ENCODE peak calls at places on chromosome 4, in seven cellular contexts. R, E, C, P, T, L and N are unnamed samples.

GRCh38 chr4:169952236-169953088 is 73.7 kb downstream of the MFAP3L start:
- DNase-seq in R (peak), E (no peak), C (no peak), P (no peak), T (no peak), L (no peak), N (no peak)

GRCh38 chr4:159269143-159269542 is 166.3 kb downstream of the RAPGEF2 start:
- DNase-seq in R (no peak), E (no peak), C (no peak), P (peak), T (no peak), L (no peak), N (no peak)

GRCh38 chr4:107854326-107855030 is 29.7 kb downstream of the SGMS2 start:
- DNase-seq in R (no peak), E (peak), C (peak), P (no peak), T (peak), L (no peak), N (no peak)

GRCh38 chr4:39205000-39205399 is 22.7 kb downstream of the WDR19 start:
- DNase-seq in R (no peak), E (no peak), C (no peak), P (peak), T (no peak), L (no peak), N (no peak)

GRCh38 chr4:15754323-15754722 is 23.8 kb upstream of the CD38 start:
- DNase-seq in R (no peak), E (no peak), C (peak), P (no peak), T (peak), L (peak), N (no peak)

GRCh38 chr4:77599378-77599777 is 6.2 kb upstream of the CXCL13 start:
- DNase-seq in R (no peak), E (no peak), C (peak), P (peak), T (peak), L (no peak), N (no peak)

GRCh38 chr4:112473985-112474384 is 42.0 kb downstream of the NEUROG2 start:
- DNase-seq in R (no peak), E (no peak), C (no peak), P (no peak), T (no peak), L (no peak), N (no peak)

GRCh38 chr4:13918110-13918509 is 290.6 kb upstream of the BOD1L1 start:
- DNase-seq in R (no peak), E (peak), C (peak), P (no peak), T (peak), L (no peak), N (no peak)

GRCh38 chr4:48112017-48112667 is 21.9 kb downstream of the TXK start:
- DNase-seq in R (no peak), E (no peak), C (no peak), P (no peak), T (peak), L (no peak), N (no peak)

GRCh38 chr4:39792128-39792527 is 94.2 kb downstream of the UBE2K start:
- DNase-seq in R (no peak), E (no peak), C (no peak), P (no peak), T (no peak), L (no peak), N (no peak)

GRCh38 chr4:101355767-101356702 is 8.7 kb upstream of the PPP3CA start:
- DNase-seq in R (no peak), E (no peak), C (peak), P (no peak), T (peak), L (no peak), N (no peak)

GRCh38 chr4:41169256-41169655 is 45.1 kb downstream of the APBB2 start:
- DNase-seq in R (no peak), E (no peak), C (no peak), P (no peak), T (no peak), L (no peak), N (no peak)

GRCh38 chr4:114005569-114006442 is 26.4 kb upstream of the ARSJ start:
- DNase-seq in R (no peak), E (no peak), C (peak), P (no peak), T (peak), L (no peak), N (no peak)

GRCh38 chr4:139154538-139154937 is 22.5 kb downstream of the ELF2 start:
- DNase-seq in R (no peak), E (no peak), C (no peak), P (no peak), T (no peak), L (no peak), N (no peak)

GRCh38 chr4:144710526-144710912 is 64.6 kb downstream of the HHIP start:
- DNase-seq in R (no peak), E (no peak), C (no peak), P (no peak), T (no peak), L (no peak), N (no peak)

GRCh38 chr4:182231080-182231479 is 12.1 kb upstream of the TENM3 start:
- DNase-seq in R (no peak), E (no peak), C (no peak), P (no peak), T (peak), L (no peak), N (no peak)

GRCh38 chr4:7070729-7071511 is 3.1 kb upstream of the GRPEL1 start:
- DNase-seq in R (peak), E (no peak), C (peak), P (peak), T (peak), L (peak), N (no peak)

GRCh38 chr4:177699365-177700213 is 257.4 kb upstream of the AGA start:
- DNase-seq in R (no peak), E (no peak), C (peak), P (no peak), T (peak), L (no peak), N (no peak)

GRCh38 chr4:173935622-173936405 is 347.7 kb downstream of the FBXO8 start:
- DNase-seq in R (no peak), E (no peak), C (peak), P (no peak), T (no peak), L (no peak), N (no peak)

GRCh38 chr4:66930216-66930615 is 615.1 kb downstream of the CENPC start:
- DNase-seq in R (no peak), E (no peak), C (no peak), P (no peak), T (no peak), L (no peak), N (no peak)

GRCh38 chr4:9866931-9867330 is 85.5 kb downstream of the DRD5 start:
- DNase-seq in R (no peak), E (no peak), C (no peak), P (no peak), T (no peak), L (no peak), N (no peak)

GRCh38 chr4:21733894-21734630 is 214.5 kb downstream of the KCNIP4 start:
- DNase-seq in R (no peak), E (no peak), C (no peak), P (peak), T (no peak), L (no peak), N (no peak)

GRCh38 chr4:184747034-184747830 is 13.3 kb upstream of the CENPU start:
- DNase-seq in R (no peak), E (no peak), C (no peak), P (no peak), T (no peak), L (no peak), N (no peak)

GRCh38 chr4:54011201-54011600 is 53.2 kb downstream of the CHIC2 start:
- DNase-seq in R (no peak), E (no peak), C (no peak), P (no peak), T (no peak), L (no peak), N (no peak)

GRCh38 chr4:52665592-52665991 is 6.5 kb upstream of the USP46 start:
- DNase-seq in R (peak), E (no peak), C (no peak), P (peak), T (no peak), L (no peak), N (no peak)
- TF ChIP-seq CTCF in R (peak), E (no peak), C (peak), P (peak), T (peak), L (peak), N (peak)

GRCh38 chr4:81685105-81685504 is 213.4 kb upstream of the RASGEF1B start:
- DNase-seq in R (no peak), E (no peak), C (no peak), P (no peak), T (peak), L (no peak), N (no peak)

GRCh38 chr4:81687470-81687869 is 215.8 kb upstream of the RASGEF1B start:
- DNase-seq in R (no peak), E (no peak), C (no peak), P (no peak), T (no peak), L (no peak), N (no peak)

GRCh38 chr4:81684357-81684756 is 212.7 kb upstream of the RASGEF1B start:
- DNase-seq in R (no peak), E (no peak), C (no peak), P (no peak), T (no peak), L (no peak), N (no peak)

GRCh38 chr4:81690871-81691270 is 219.2 kb upstream of the RASGEF1B start:
- DNase-seq in R (no peak), E (no peak), C (no peak), P (no peak), T (no peak), L (no peak), N (no peak)

DNA sequence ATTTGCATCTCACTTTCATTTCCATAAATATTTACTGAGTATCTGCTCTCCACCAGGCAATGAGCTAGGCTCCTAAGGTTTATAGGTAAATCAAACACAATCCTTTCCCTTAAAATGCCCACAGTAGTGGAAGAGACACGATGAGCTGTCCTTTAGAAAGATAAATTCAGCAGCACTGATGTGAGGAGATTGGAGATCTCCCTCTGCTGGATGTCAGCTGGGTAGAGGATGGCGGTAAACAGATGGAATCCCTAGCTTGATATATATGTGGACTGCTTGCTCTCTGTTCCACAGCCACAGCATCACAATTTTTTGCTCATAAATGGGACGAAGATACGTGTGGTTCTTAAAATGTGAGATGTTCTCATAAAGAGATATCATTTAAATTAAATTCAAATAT is 216.4 kb upstream of the RASGEF1B start:
- DNase-seq in R (no peak), E (no peak), C (peak), P (no peak), T (no peak), L (no peak), N (no peak)
- TF ChIP-seq CTCF in R (no peak), E (no peak), C (peak), P (no peak), T (peak), L (peak), N (peak)

GRCh38 chr4:118865091-118865708 is 23.5 kb upstream of the SYNPO2 start:
- DNase-seq in R (peak), E (no peak), C (peak), P (peak), T (peak), L (peak), N (no peak)
- TF ChIP-seq CTCF in R (peak), E (peak), C (peak), P (peak), T (peak), L (peak), N (peak)

DNA sequence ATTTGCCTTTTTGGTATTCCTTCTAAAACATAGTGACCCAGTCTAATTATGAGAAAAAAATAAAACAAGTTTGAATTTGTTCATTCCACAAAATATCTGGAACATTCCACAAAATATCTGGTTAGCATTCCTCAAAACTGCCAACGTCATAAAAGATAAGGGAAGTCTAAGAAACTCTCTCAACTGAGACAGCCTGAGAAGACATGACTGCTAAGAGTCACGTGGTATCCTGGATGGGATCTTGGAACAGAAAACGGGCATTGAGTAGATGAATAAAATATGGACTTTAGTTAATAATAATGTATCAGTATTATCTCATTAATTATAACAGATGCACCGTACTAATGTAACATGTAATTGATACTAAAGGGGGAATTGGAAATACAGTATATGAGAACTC is 280.9 kb downstream of the ARAP2 start:
- DNase-seq in R (no peak), E (no peak), C (no peak), P (no peak), T (no peak), L (no peak), N (no peak)
- TF ChIP-seq CTCF in R (no peak), E (no peak), C (no peak), P (no peak), T (no peak), L (no peak), N (no peak)

GRCh38 chr4:87938746-87939145 is 36.8 kb upstream of the SPP1 start:
- DNase-seq in R (no peak), E (no peak), C (no peak), P (no peak), T (no peak), L (no peak), N (no peak)
- TF ChIP-seq CTCF in R (no peak), E (no peak), C (no peak), P (no peak), T (no peak), L (no peak), N (no peak)

GRCh38 chr4:183407635-183408463 is 36.6 kb upstream of the CDKN2AIP start:
- DNase-seq in R (no peak), E (no peak), C (no peak), P (no peak), T (no peak), L (no peak), N (peak)
- TF ChIP-seq CTCF in R (no peak), E (no peak), C (no peak), P (no peak), T (no peak), L (no peak), N (no peak)

DNA sequence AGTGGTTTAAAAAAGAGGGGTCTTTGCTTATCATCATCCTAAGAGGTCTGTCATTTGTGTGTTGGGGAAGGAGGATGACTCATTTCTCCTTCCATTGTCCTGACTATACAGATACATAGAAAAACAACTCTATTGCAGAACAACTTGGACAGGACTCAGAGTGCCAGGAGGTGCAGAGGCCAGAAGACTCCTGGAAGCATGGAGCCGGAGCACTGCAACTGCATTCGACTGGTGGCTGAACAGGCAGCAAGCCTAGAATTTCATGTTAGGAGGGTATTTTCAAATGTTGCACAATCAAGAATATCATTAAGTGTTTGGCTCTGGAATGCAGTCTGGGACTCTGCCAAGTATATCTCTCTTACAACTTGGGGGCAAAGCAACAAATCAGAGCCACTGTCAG is 35.0 kb upstream of the MAML3 start:
- DNase-seq in R (no peak), E (no peak), C (peak), P (no peak), T (peak), L (no peak), N (no peak)
- TF ChIP-seq CTCF in R (no peak), E (no peak), C (no peak), P (no peak), T (no peak), L (no peak), N (no peak)

DNA sequence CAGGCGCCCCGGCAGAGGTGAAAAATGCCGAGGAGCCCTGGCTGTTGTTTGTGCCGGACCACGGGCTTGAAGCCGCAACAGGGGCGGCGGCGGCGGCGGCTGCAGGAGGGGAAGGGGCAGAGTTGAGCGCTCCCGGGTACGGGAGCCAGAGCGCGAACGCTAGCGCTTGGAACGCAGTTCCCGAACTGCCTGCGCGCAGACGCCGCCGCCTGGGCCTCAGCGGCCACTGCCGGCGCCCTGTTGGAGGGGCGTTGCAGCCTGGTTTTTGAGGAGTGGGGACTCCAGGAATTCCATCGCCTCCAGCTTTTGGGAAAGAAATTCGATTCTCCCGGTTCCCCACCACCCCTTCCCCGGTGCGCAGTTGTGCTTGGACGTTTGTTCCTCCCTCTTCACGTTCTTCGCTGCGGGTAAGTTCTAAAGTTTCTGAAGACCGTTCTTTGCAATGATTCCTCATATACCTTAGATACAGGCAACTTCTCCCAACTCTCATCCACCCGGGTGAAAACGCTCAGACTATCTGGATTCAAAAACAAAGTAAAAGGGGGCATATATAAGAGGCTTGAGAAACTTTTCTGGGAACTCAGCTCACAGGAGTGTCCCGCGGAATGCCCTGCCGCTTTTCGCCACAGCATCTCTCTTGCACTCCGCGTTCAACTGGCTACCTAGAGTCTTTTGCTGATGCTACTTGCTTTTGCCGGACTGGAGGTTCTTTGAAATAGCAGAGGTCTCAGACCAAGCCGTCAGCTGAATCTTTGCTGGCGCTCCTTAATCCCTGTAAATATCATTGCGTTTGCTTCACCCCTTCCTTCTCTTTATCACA is 1.0 kb downstream of the FAT4 start:
- DNase-seq in R (peak), E (no peak), C (peak), P (peak), T (peak), L (no peak), N (peak)
- TF ChIP-seq CTCF in R (peak), E (peak), C (peak), P (peak), T (peak), L (no peak), N (peak)

GRCh38 chr4:37197899-37198298 is 46.6 kb upstream of the NWD2 start:
- DNase-seq in R (no peak), E (no peak), C (no peak), P (no peak), T (no peak), L (no peak), N (no peak)
- TF ChIP-seq CTCF in R (no peak), E (no peak), C (no peak), P (no peak), T (no peak), L (no peak), N (no peak)